ENCODE peak calls at places on chromosome 11, in six cellular contexts. A, K, M, Y, P and O are unnamed samples.
A peak's percentile ranks its signal among the peaks of the same experiment; 100 is the strongest.

GRCh38 chr11:121625784-121626506 is 173.2 kb upstream of the SORL1-AS1 start:
- DNase-seq in M (no peak), P (no peak), A (no peak), Y (peak; percentile 31), K (peak; percentile 79), O (no peak)

GRCh38 chr11:1864216-1864615 is 11.3 kb downstream of the LSP1 start:
- DNase-seq in M (no peak), P (no peak), A (no peak), K (peak; percentile 36), Y (no peak), O (no peak)

GRCh38 chr11:17498058-17498457 is 21.4 kb upstream of the ABCC8 start:
- DNase-seq in A (peak; percentile 83), K (no peak), Y (no peak), M (no peak), P (no peak), O (no peak)

GRCh38 chr11:67356867-67357561 is 3.7 kb upstream of the POLD4 start:
- DNase-seq in P (peak; percentile 76), A (peak; percentile 84), M (peak; percentile 92), K (peak; percentile 89), Y (peak; percentile 73), O (peak; percentile 67)

GRCh38 chr11:686451-687243 is 8.4 kb downstream of the DEAF1 start:
- DNase-seq in P (no peak), A (no peak), Y (no peak), M (no peak), K (no peak), O (no peak)

GRCh38 chr11:121431820-121432526 is 20.1 kb upstream of the SORL1 start:
- DNase-seq in K (no peak), A (no peak), Y (no peak), M (no peak), P (no peak), O (no peak)

GRCh38 chr11:59403546-59403945 is 22.7 kb downstream of the OR5A2 start:
- DNase-seq in M (no peak), A (no peak), P (no peak), Y (no peak), K (no peak), O (no peak)

GRCh38 chr11:118379497-118379896 is 20.1 kb downstream of the UBE4A start:
- DNase-seq in A (no peak), Y (no peak), M (no peak), K (no peak), P (no peak), O (no peak)

GRCh38 chr11:11789735-11790369 is 51.9 kb upstream of the USP47 start:
- DNase-seq in Y (no peak), A (peak; percentile 8), P (peak; percentile 15), M (peak; percentile 28), K (peak; percentile 38), O (no peak)

GRCh38 chr11:6225896-6226295 is 8.5 kb downstream of the FHIP1B start:
- DNase-seq in M (no peak), K (no peak), P (no peak), Y (no peak), A (no peak), O (no peak)

GRCh38 chr11:2306971-2307732 is 5.3 kb downstream of the TSPAN32 start:
- DNase-seq in K (no peak), A (no peak), P (peak; percentile 6), Y (no peak), M (no peak), O (no peak)

GRCh38 chr11:46235777-46236688 is 41.4 kb upstream of the CREB3L1 start:
- DNase-seq in K (peak; percentile 81), Y (no peak), M (no peak), P (no peak), A (no peak), O (no peak)

GRCh38 chr11:123085497-123085896 is 23.6 kb upstream of the HSPA8 start:
- DNase-seq in Y (no peak), M (no peak), A (no peak), K (no peak), P (no peak), O (no peak)

GRCh38 chr11:27183672-27184457 is 143.2 kb downstream of the BBOX1 start:
- DNase-seq in K (peak; percentile 82), M (peak; percentile 28), P (peak; percentile 65), Y (peak; percentile 73), A (peak; percentile 85), O (peak; percentile 9)

GRCh38 chr11:127490896-127491295 is 490.3 kb upstream of the KIRREL3 start:
- DNase-seq in A (no peak), M (no peak), Y (no peak), K (no peak), P (no peak), O (no peak)

GRCh38 chr11:133830931-133831907 is 14.1 kb downstream of the SPATA19 start:
- DNase-seq in M (no peak), P (no peak), K (no peak), A (peak; percentile 28), Y (no peak), O (no peak)

GRCh38 chr11:93525601-93526000 is 17.6 kb downstream of the SMCO4 start:
- DNase-seq in P (peak; percentile 33), Y (no peak), K (peak; percentile 69), A (no peak), M (no peak), O (no peak)

GRCh38 chr11:118152552-118153471 is at the start of gene SCN4B:
- DNase-seq in A (peak; percentile 85), Y (no peak), K (peak; percentile 70), P (no peak), M (peak; percentile 56), O (no peak)

GRCh38 chr11:132064987-132065620 is 694.7 kb downstream of the NTM start:
- DNase-seq in Y (peak; percentile 96), P (peak; percentile 98), A (no peak), K (peak; percentile 95), M (peak; percentile 40), O (no peak)

GRCh38 chr11:126499124-126499752 is 143.8 kb downstream of the ST3GAL4 start:
- DNase-seq in A (no peak), Y (no peak), K (no peak), P (no peak), M (no peak), O (no peak)

GRCh38 chr11:2912498-2912897 is 16.7 kb downstream of the PHLDA2 start:
- DNase-seq in K (peak; percentile 63), Y (peak; percentile 53), M (peak; percentile 90), A (no peak), P (peak; percentile 64), O (no peak)

GRCh38 chr11:106466441-106467190 is 389.2 kb downstream of the AASDHPPT start:
- DNase-seq in P (peak; percentile 42), Y (peak; percentile 83), M (peak; percentile 13), K (peak; percentile 76), A (peak; percentile 83), O (no peak)

GRCh38 chr11:60252208-60252566 is 9.2 kb upstream of the MS4A4E start:
- DNase-seq in K (no peak), P (no peak), Y (no peak), M (no peak), A (no peak), O (no peak)

GRCh38 chr11:30876228-30876627 is 290.1 kb upstream of the MPPED2 start:
- DNase-seq in A (no peak), M (no peak), P (no peak), Y (no peak), K (no peak), O (no peak)

GRCh38 chr11:128310676-128311445 is 276.5 kb downstream of the ETS1 start:
- DNase-seq in M (no peak), A (no peak), K (no peak), Y (no peak), P (no peak), O (no peak)

GRCh38 chr11:6027501-6027900 is 3.1 kb downstream of the OR56A1 start:
- DNase-seq in K (no peak), M (no peak), P (no peak), Y (no peak), A (no peak), O (no peak)

GRCh38 chr11:104609297-104609696 is 289.0 kb downstream of the CASP12 start:
- DNase-seq in A (peak; percentile 65), P (peak; percentile 3), M (peak; percentile 53), K (peak; percentile 85), Y (peak; percentile 68), O (peak; percentile 16)

GRCh38 chr11:129698212-129698611 is 117.4 kb upstream of the TMEM45B start:
- DNase-seq in P (no peak), A (no peak), K (no peak), Y (no peak), M (no peak), O (no peak)

GRCh38 chr11:100639140-100639539 is 47.9 kb upstream of the ARHGAP42 start:
- DNase-seq in M (no peak), P (peak; percentile 11), Y (peak; percentile 26), K (peak; percentile 37), A (no peak), O (no peak)

GRCh38 chr11:45852018-45852711 is 4.9 kb downstream of the CRY2 start:
- DNase-seq in P (no peak), A (no peak), M (no peak), K (no peak), Y (no peak), O (no peak)

GRCh38 chr11:2374456-2375201 is 2.5 kb upstream of the CD81 start:
- DNase-seq in K (no peak), Y (no peak), M (no peak), P (no peak), A (no peak), O (no peak)

GRCh38 chr11:73291196-73291595 is 16.9 kb upstream of the ARHGEF17 start:
- DNase-seq in P (no peak), A (no peak), Y (no peak), K (no peak), M (no peak), O (no peak)

GRCh38 chr11:8089791-8090510 is 8.9 kb downstream of the TUB start:
- DNase-seq in Y (no peak), P (no peak), K (no peak), A (no peak), M (no peak), O (no peak)

GRCh38 chr11:32032052-32032451 is 58.8 kb upstream of the RCN1 start:
- DNase-seq in P (no peak), Y (no peak), M (no peak), A (no peak), K (no peak), O (no peak)

GRCh38 chr11:130157840-130158239 is 1.7 kb upstream of the ST14 start:
- DNase-seq in M (no peak), P (no peak), K (no peak), A (no peak), Y (no peak), O (no peak)

GRCh38 chr11:76007179-76007578 is 192.2 kb downstream of the UVRAG start:
- DNase-seq in A (no peak), Y (no peak), P (no peak), K (no peak), M (no peak), O (no peak)

GRCh38 chr11:95652002-95652472 is 137.5 kb downstream of the FAM76B start:
- DNase-seq in P (no peak), K (no peak), M (no peak), Y (no peak), A (peak; percentile 72), O (no peak)